ENCODE peak calls at places on chromosomes 12 and 14, in five cellular contexts. A, O, Y, N and Z are unnamed samples.

GRCh38 chr12:85279449-85280137 is 427 bp upstream of the ALX1 start:
- DNase-seq in A (peak), O (no peak), Y (no peak), N (no peak), Z (no peak)

GRCh38 chr12:122846622-122847515 is 11.6 kb downstream of the HIP1R start:
- DNase-seq in A (no peak), O (no peak), Y (no peak), N (no peak), Z (no peak)

GRCh38 chr12:62683724-62684501 is 217.3 kb downstream of the MON2 start:
- DNase-seq in A (no peak), O (no peak), Y (no peak), N (no peak), Z (no peak)

GRCh38 chr14:72986214-72986613 is 40.7 kb downstream of the ZFYVE1 start:
- DNase-seq in A (no peak), O (no peak), Y (no peak), N (no peak), Z (no peak)

GRCh38 chr12:120402217-120402616 is 33.3 kb upstream of the MSI1 start:
- DNase-seq in A (peak), O (no peak), Y (no peak), N (no peak), Z (no peak)

GRCh38 chr14:53509227-53509822 is 356.2 kb upstream of the DDHD1 start:
- DNase-seq in A (no peak), O (no peak), Y (no peak), N (no peak), Z (no peak)

GRCh38 chr14:73771848-73772705 is 57.9 kb upstream of the PNMA1 start:
- DNase-seq in A (peak), O (peak), Y (peak), N (peak), Z (peak)

GRCh38 chr12:52181757-52182156 is 10.1 kb downstream of the KRT80 start:
- DNase-seq in A (peak), O (no peak), Y (no peak), N (no peak), Z (no peak)

GRCh38 chr12:16153273-16153672 is 124.2 kb downstream of the SLC15A5 start:
- DNase-seq in A (no peak), O (no peak), Y (no peak), N (no peak), Z (no peak)

GRCh38 chr14:29930283-29930682 is 2.6 kb upstream of the PRKD1 start:
- DNase-seq in A (no peak), O (no peak), Y (no peak), N (no peak), Z (no peak)

GRCh38 chr14:86022031-86022629 is 492.2 kb downstream of the FLRT2 start:
- DNase-seq in A (no peak), O (no peak), Y (no peak), N (no peak), Z (no peak)

GRCh38 chr14:103662591-103662990 is 33.6 kb downstream of the KLC1 start:
- DNase-seq in A (no peak), O (no peak), Y (no peak), N (no peak), Z (no peak)

GRCh38 chr14:68380304-68380840 is 412.5 kb downstream of the ZFP36L1 start:
- DNase-seq in A (no peak), O (no peak), Y (no peak), N (peak), Z (no peak)

GRCh38 chr12:48388938-48389337 is 38.2 kb upstream of the ZNF641 start:
- DNase-seq in A (no peak), O (no peak), Y (no peak), N (no peak), Z (no peak)

GRCh38 chr12:95966287-95966870 is 23.2 kb downstream of the AMDHD1 start:
- DNase-seq in A (no peak), O (no peak), Y (peak), N (no peak), Z (no peak)

GRCh38 chr12:38350342-38351181 is 34.0 kb downstream of the ALG10B start:
- DNase-seq in A (no peak), O (no peak), Y (no peak), N (peak), Z (no peak)

GRCh38 chr12:3097186-3097804 is 20.1 kb downstream of the TSPAN9 start:
- DNase-seq in A (no peak), O (no peak), Y (peak), N (no peak), Z (peak)

GRCh38 chr14:59918824-59919581 is 941 bp upstream of the LRRC9 start:
- DNase-seq in A (no peak), O (no peak), Y (peak), N (no peak), Z (no peak)

GRCh38 chr14:24690492-24690891 is 56.5 kb upstream of the GZMB start:
- DNase-seq in A (peak), O (peak), Y (no peak), N (no peak), Z (peak)

GRCh38 chr12:124740691-124741137 is 123.0 kb downstream of the SCARB1 start:
- DNase-seq in A (no peak), O (no peak), Y (peak), N (no peak), Z (peak)

GRCh38 chr12:11623382-11623781 is 26.1 kb upstream of the ETV6 start:
- DNase-seq in A (no peak), O (no peak), Y (peak), N (no peak), Z (no peak)

GRCh38 chr12:42426733-42427132 is 100.8 kb downstream of the PPHLN1 start:
- DNase-seq in A (no peak), O (no peak), Y (no peak), N (no peak), Z (peak)

GRCh38 chr14:37202812-37203211 is 5.1 kb downstream of the MIPOL1 start:
- DNase-seq in A (no peak), O (no peak), Y (no peak), N (no peak), Z (no peak)

GRCh38 chr14:77866932-77867331 is 67.0 kb downstream of the ADCK1 start:
- DNase-seq in A (no peak), O (no peak), Y (no peak), N (no peak), Z (no peak)

GRCh38 chr12:52647601-52648000 is 4.4 kb downstream of the KRT2 start:
- DNase-seq in A (no peak), O (no peak), Y (no peak), N (no peak), Z (no peak)

GRCh38 chr14:91899213-91899612 is 31.9 kb upstream of the TC2N start:
- DNase-seq in A (peak), O (no peak), Y (no peak), N (no peak), Z (no peak)

GRCh38 chr12:14322403-14322802 is 43.1 kb upstream of the ATF7IP start:
- DNase-seq in A (no peak), O (no peak), Y (no peak), N (no peak), Z (no peak)

GRCh38 chr14:28831126-28831525 is 64.5 kb downstream of the FOXG1 start:
- DNase-seq in A (no peak), O (no peak), Y (no peak), N (peak), Z (peak)

GRCh38 chr14:71686677-71687076 is 245.6 kb upstream of the RGS6 start:
- DNase-seq in A (no peak), O (no peak), Y (no peak), N (no peak), Z (no peak)

GRCh38 chr12:88432536-88433462 is 147.5 kb downstream of the KITLG start:
- DNase-seq in A (no peak), O (no peak), Y (no peak), N (no peak), Z (no peak)

GRCh38 chr12:15049456-15050153 is 76.8 kb downstream of the PDE6H start:
- DNase-seq in A (no peak), O (no peak), Y (no peak), N (no peak), Z (no peak)

GRCh38 chr14:95514131-95515079 is 2.0 kb downstream of the SYNE3 start:
- DNase-seq in A (no peak), O (no peak), Y (no peak), N (no peak), Z (no peak)

GRCh38 chr12:132453361-132454133 is 36.4 kb upstream of the FBRSL1 start:
- DNase-seq in A (no peak), O (no peak), Y (no peak), N (no peak), Z (no peak)

DNA sequence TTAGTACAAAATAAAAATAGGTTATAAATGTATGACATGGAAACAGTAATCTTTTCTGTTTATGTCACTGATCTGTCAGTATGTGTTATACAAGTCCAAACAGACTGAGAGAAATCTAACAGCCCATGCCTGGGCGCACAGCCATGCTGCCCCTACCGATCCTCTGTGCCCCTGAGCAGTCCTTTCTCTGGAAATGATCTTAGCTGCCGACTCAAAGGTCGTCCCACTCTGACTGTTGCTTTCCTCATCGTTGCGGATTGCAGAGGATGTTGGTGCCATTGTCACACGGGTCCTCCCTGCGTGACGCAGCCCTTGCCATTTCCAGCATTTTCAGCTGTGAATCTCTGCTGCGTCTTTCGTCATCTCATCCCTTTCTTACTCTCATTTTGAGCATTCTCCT is 82.9 kb upstream of the DYNC1H1 start:
- DNase-seq in A (no peak), O (no peak), Y (no peak), N (no peak), Z (no peak)
- TF ChIP-seq ATF2 in A (no peak), O (no peak), Y (no peak), N (no peak), Z (no peak)

GRCh38 chr12:70645494-70646317 is 8.5 kb upstream of the PTPRB start:
- DNase-seq in A (no peak), O (peak), Y (peak), N (no peak), Z (peak)
- TF ChIP-seq ATF2 in A (no peak), O (no peak), Y (no peak), N (no peak), Z (no peak)

GRCh38 chr14:99724939-99725773 is 41.1 kb downstream of the CYP46A1 start:
- DNase-seq in A (no peak), O (no peak), Y (no peak), N (no peak), Z (no peak)
- TF ChIP-seq ATF2 in A (no peak), O (no peak), Y (no peak), N (no peak), Z (no peak)

DNA sequence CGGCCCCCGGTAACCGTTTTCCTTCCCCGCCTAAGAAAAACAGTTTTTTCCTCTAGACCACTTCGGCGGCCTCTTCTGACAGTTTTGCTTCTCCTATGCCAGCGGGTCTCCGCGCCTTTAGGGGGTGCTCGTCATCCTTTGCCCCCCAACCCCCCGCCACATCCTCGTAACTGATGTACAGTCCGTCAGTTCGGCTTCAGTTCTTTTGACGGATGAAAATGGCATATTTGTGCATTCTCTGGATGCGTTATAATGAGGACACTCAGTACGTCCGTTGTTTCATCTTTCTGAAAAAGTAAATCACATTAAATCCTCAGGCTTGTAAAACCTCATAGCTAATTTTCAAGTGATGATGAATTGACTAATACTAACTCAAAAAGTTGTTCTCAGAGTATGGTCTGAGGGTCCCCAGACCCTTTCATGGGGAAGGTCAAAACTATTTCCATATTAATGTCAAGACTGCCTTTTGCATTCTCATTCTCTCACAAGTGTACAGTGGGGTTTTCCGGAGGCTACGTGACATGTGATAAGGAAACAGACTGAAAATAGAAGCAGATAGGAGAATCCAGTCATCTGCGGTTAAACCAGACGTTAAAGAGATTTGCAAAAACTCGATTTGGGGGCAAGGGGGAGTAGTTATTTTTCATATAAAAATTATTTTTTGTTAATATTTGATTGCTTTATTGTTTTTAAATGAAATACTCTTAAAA is 829 bp upstream of the NAP1L1 start:
- DNase-seq in A (no peak), O (no peak), Y (no peak), N (no peak), Z (peak)
- TF ChIP-seq ATF2 in A (no peak), O (no peak), Y (no peak), N (no peak), Z (no peak)

DNA sequence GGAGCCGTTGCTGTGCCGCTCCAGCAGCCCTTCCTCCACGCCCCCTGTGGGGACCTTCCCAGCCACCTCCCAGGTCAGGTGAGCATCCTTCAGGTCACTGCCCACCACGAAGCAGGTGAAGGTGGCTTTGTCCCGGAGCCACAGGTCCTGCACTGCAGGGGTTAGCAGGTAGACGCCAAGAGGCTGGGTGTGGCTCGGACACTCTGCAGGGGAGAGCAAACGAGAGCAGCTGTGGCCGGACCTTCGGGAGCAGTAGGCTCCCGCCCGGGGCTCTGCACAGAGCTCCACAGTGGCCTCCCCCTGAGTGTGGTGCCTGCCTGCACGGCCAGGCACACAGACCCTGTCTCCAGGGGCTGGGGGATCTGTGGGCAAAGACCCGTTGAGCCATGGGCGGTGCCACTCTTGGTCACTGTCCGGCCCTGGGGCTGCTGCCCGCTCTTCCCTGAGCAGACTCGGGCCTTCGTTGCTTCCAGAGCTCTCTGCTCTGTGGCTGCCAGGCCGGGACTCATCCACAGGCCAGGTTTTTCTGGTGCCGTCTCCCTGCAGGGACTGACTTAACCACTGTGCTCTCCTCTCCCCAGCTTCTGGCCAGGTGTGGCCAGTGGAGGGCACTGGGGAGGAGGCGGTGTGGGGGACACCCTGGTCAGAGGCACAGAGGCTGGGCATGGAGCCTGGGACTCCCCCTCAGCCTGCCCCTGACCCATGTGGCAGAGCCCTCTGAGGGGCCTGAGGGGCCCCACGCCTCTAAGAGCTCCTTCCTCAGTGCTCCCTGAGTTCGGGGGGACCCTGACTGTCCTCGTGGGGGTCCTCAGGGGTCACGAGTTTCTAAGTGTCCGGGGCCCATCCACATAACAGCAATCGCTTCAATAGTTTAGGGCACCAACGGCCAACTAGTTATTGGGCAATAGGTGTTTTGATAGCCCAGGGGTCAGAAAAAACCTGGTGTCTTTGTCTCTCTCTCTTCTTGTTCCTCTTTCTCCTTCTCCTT is 314.9 kb downstream of the TMEM121 start:
- DNase-seq in A (no peak), O (no peak), Y (no peak), N (no peak), Z (no peak)
- TF ChIP-seq ATF2 in A (no peak), O (no peak), Y (no peak), N (no peak), Z (no peak)